ENCODE peak calls at places on chromosome 2, in six cellular contexts. H is HuH-7.5; Z is activated T-helper 1 cell treated with anti-CD3 and anti-CD28 coated beads, Interleukin-2, amount 50 U/mL, for 16 hours; F is body of pancreas; K is upper lobe of right lung; M is CD4-positive, alpha-beta T cell. J is an unnamed sample.

GRCh38 chr2:30686669-30687068 is 120.6 kb downstream of the CAPN13 start:
- DNase-seq in H (no peak), M (no peak), K (no peak), F (no peak), Z (no peak), J (peak)

GRCh38 chr2:168773719-168774521 is 28.5 kb upstream of the NOSTRIN start:
- DNase-seq in Z (no peak), M (no peak), K (peak), F (peak), H (peak), J (no peak)

GRCh38 chr2:96509114-96509846 is 4.1 kb upstream of the NEURL3 start:
- DNase-seq in Z (peak), F (peak), M (peak), H (peak), K (peak), J (peak)

GRCh38 chr2:106165064-106165463 is 29.0 kb downstream of the UXS1 start:
- DNase-seq in K (no peak), M (no peak), F (no peak), H (no peak), Z (no peak), J (no peak)

GRCh38 chr2:118221952-118222594 is 133.8 kb downstream of the INSIG2 start:
- DNase-seq in F (peak), Z (no peak), M (peak), K (no peak), H (peak), J (no peak)

GRCh38 chr2:120562218-120563005 is 173.3 kb upstream of the GLI2 start:
- DNase-seq in M (no peak), K (no peak), H (no peak), F (no peak), Z (no peak), J (no peak)

GRCh38 chr2:3186766-3187165 is 190.9 kb downstream of the EIPR1 start:
- DNase-seq in M (no peak), Z (no peak), F (no peak), H (no peak), K (no peak), J (no peak)

GRCh38 chr2:142824756-142825155 is 52.7 kb upstream of the KYNU start:
- DNase-seq in M (no peak), H (no peak), K (no peak), Z (no peak), F (no peak), J (no peak)

GRCh38 chr2:65073879-65074565 is 17.8 kb downstream of the CEP68 start:
- DNase-seq in F (no peak), H (no peak), K (no peak), Z (no peak), M (no peak), J (no peak)

GRCh38 chr2:170524828-170525565 is 190.1 kb upstream of the SP5 start:
- DNase-seq in K (no peak), Z (no peak), M (no peak), H (no peak), F (no peak), J (no peak)

GRCh38 chr2:65390134-65390533 is 42.3 kb downstream of the SPRED2 start:
- DNase-seq in F (no peak), M (no peak), K (no peak), H (no peak), Z (no peak), J (no peak)

GRCh38 chr2:121068851-121069250 is 216.2 kb downstream of the TFCP2L1 start:
- DNase-seq in K (no peak), F (no peak), Z (no peak), M (no peak), H (no peak), J (no peak)

GRCh38 chr2:226211439-226211838 is 588.2 kb downstream of the IRS1 start:
- DNase-seq in H (no peak), M (no peak), F (peak), Z (no peak), K (no peak), J (peak)

GRCh38 chr2:111638274-111638877 is 245.6 kb downstream of the ANAPC1 start:
- DNase-seq in K (no peak), Z (no peak), F (no peak), H (no peak), M (no peak), J (no peak)

GRCh38 chr2:195428673-195429072 is 228.4 kb upstream of the SLC39A10 start:
- DNase-seq in K (no peak), M (no peak), F (no peak), Z (no peak), H (no peak), J (no peak)